ENCODE peak calls at places on chromosomes 2 and 18, in five cellular contexts. B is stimulated activated CD4-positive, alpha-beta T cell treated with anti-CD3 and anti-CD28 coated beads, Interleukin-2, amount 100 ng/mL, for 48 hours; W is cardiac fibroblast; U is body of pancreas; D is activated T-cell treated with anti-CD3 and anti-CD28 coated beads for 1 hour. I is an unnamed sample.

GRCh38 chr18:58015045-58015444 is 29.0 kb upstream of the NEDD4L start:
- DNase-seq in B (no peak), W (no peak), U (no peak), D (no peak), I (no peak)

GRCh38 chr2:8203354-8203753 is 478.5 kb upstream of the ID2 start:
- DNase-seq in B (no peak), W (peak), U (no peak), D (no peak), I (no peak)

GRCh38 chr18:10099539-10100140 is 185.8 kb downstream of the VAPA start:
- DNase-seq in B (no peak), W (peak), U (no peak), D (no peak), I (no peak)

GRCh38 chr2:99398303-99398702 is 61.1 kb downstream of the EIF5B start:
- DNase-seq in B (no peak), W (no peak), U (no peak), D (no peak), I (no peak)

GRCh38 chr2:28423856-28424605 is 31.4 kb downstream of the FOSL2 start:
- DNase-seq in B (no peak), W (no peak), U (peak), D (peak), I (no peak)

GRCh38 chr2:18299423-18300212 is 260.8 kb downstream of the RDH14 start:
- DNase-seq in B (no peak), W (peak), U (peak), D (no peak), I (no peak)

GRCh38 chr2:47551800-47552525 is 149.0 kb downstream of the MSH2 start:
- DNase-seq in B (no peak), W (no peak), U (no peak), D (no peak), I (no peak)

GRCh38 chr2:206245178-206245778 is 29.2 kb upstream of the ZDBF2 start:
- DNase-seq in B (no peak), W (no peak), U (no peak), D (no peak), I (no peak)

GRCh38 chr2:44748-45341 is 1.5 kb downstream of the FAM110C start:
- DNase-seq in B (no peak), W (no peak), U (peak), D (no peak), I (peak)

GRCh38 chr2:12819721-12820120 is 103.0 kb downstream of the TRIB2 start:
- DNase-seq in B (no peak), W (peak), U (no peak), D (no peak), I (no peak)

I was measured in left colon.